ENCODE peak calls at places on chromosomes 6 and 20, in five cellular contexts. A is tibial nerve, O is A549, I is left ventricle myocardium inferior, N is cardiac muscle cell. H is an unnamed sample. For H3K4me1, the result is how much of the 10 kb centered on the place peaks cover.

GRCh38 chr6:1393641-1394283 is 4.4 kb downstream of the FOXF2 start:
- DNase-seq in A (no peak), I (no peak), N (no peak), O (no peak), H (no peak)

GRCh38 chr6:168007592-168008338 is 10.3 kb downstream of the KIF25 start:
- DNase-seq in O (peak), N (no peak), I (no peak), A (no peak), H (no peak)

GRCh38 chr6:24583463-24584389 is 62.3 kb downstream of the KIAA0319 start:
- DNase-seq in N (peak), O (peak), I (peak), A (peak), H (peak)

GRCh38 chr20:52529856-52530255 is 338.3 kb upstream of the ZFP64 start:
- DNase-seq in O (no peak), I (no peak), A (no peak), N (no peak), H (no peak)

GRCh38 chr6:39938773-39939381 is 4.6 kb upstream of the MOCS1 start:
- DNase-seq in A (no peak), I (no peak), O (no peak), N (peak), H (no peak)

GRCh38 chr6:119284861-119285521 is 64.6 kb downstream of the MAN1A1 start:
- DNase-seq in N (no peak), I (no peak), O (no peak), A (no peak), H (no peak)

GRCh38 chr6:143822584-143823024 is 20.5 kb upstream of the LTV1 start:
- DNase-seq in O (no peak), N (no peak), I (no peak), A (no peak), H (no peak)

GRCh38 chr6:3151705-3152104 is 5.6 kb downstream of the TUBB2A start:
- DNase-seq in A (no peak), I (no peak), O (no peak), N (no peak), H (no peak)

GRCh38 chr6:11260249-11261038 is 28.0 kb upstream of the NEDD9 start:
- DNase-seq in A (no peak), I (no peak), N (no peak), O (no peak), H (no peak)

GRCh38 chr6:11262231-11262630 is 29.8 kb upstream of the NEDD9 start:
- DNase-seq in I (no peak), N (no peak), O (no peak), A (no peak), H (no peak)

GRCh38 chr6:11253594-11253993 is 21.1 kb upstream of the NEDD9 start:
- DNase-seq in O (no peak), I (no peak), A (no peak), N (no peak), H (no peak)

GRCh38 chr6:11263185-11263817 is 30.8 kb upstream of the NEDD9 start:
- DNase-seq in N (peak), I (peak), O (peak), A (peak), H (no peak)

DNA sequence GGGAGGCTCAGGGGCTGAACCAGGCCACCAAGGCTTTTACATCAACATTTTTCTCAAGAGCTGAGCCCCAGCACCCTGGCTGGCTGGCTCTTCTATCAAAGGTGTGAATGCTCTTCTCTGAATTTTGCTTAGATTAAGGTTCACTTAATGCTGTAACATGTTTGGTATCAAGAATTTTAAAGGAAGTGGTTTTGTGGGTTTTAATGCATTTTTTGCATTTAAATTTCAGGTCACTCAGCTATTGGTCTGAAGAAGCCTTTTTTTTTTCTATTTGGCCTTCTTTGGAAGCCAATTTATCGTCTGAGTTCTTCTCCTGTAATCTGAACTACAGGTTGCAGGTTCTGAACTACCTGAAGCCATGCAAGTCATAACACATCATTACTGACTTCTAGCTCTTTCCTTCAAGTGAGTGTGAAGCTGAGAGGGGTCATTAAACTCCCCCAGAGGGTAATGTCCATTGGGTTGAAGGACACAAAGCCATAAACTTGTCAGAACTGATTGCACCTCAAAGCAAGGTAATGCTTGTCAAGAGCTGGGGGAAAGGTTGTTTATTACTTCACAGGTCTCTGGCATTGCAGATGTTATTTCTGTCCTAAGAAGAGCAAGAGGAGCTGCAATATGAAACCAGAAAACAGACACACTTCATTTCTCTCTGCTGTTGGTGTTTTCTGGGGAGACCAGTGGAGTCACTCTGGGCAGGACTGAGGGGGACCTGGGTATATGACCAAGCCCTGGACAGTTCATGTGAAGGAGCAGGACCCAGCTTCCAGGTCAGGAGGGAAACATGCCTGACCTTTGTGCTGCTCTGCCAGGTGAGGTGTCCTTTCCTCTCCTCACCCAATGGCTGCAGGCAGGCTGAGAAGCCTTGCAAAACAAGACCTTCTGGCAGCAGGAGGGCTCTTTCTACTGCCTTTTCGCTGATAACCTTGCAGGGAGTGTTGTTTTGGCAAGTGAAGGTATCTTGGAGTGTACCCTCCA is 26.1 kb upstream of the NEDD9 start:
- DNase-seq in A (no peak), I (no peak), O (no peak), N (no peak), H (no peak)
- H3K4me1 ChIP-seq in A (under half), I (under half), O (under half), N (under half), H (under half)

DNA sequence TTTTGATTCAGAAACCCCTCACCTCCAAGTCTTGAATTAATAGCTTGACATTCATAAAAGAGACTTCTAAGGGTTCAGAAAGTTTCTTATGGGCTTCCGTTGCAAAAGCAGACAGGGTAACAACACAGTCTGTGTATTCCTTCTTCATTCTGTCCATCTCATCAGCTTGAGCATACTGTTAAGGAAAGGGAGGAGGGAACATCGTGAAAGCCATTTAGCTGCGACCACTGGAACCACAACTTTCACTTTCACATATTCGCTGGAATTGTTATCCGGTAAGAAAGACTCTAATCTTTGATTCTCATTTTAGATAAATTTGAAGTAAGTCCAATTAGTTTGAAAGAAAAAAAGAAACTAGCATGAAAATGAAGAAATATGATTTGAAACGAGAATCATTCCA is 174.4 kb downstream of the SYNE1 start:
- DNase-seq in N (no peak), O (no peak), A (no peak), I (no peak), H (no peak)
- H3K4me3 ChIP-seq in N (no peak), O (no peak), A (no peak), I (peak), H (no peak)

GRCh38 chr20:1890469-1891262 is 4.5 kb upstream of the SIRPA start:
- DNase-seq in N (no peak), I (no peak), A (no peak), O (no peak), H (no peak)

GRCh38 chr20:1891263-1892121 is 3.7 kb upstream of the SIRPA start:
- DNase-seq in I (no peak), A (no peak), N (no peak), O (no peak), H (no peak)

GRCh38 chr20:1887321-1887720 is 7.9 kb upstream of the SIRPA start:
- DNase-seq in N (no peak), I (no peak), A (no peak), O (no peak), H (no peak)

GRCh38 chr20:1887756-1888155 is 7.5 kb upstream of the SIRPA start:
- DNase-seq in N (no peak), O (no peak), I (no peak), A (no peak), H (no peak)

DNA sequence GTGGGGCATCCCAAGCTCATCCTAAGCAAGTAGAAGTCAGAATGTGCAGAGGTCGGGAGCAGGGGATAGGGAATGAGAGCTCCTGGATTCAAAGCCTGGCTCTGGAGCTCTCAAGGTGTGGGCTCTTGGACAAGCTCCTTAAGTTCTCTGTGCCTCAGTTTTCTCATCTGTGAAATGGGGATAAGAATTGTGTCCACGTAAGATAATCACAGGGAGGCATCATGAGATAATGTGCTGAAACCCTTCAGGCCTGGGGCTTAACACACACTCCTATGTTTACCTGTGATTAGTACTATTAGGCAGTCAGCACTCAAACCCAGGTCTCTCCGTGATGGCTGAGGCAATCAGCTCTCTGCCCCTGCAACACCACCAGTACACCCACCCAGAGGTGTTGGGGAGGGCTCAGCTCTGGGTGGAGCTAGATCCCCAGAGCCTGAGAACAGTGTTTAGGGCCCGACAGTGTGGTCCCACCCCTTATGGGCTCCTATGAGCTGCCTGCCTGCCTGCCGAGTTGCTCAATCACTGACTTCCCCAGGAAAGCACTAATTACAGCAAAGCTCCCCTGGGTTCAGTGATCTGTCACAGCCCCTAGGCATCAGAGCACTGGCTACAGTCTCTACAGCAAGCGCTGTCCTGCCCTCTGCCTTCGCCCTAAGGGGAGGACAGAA is 6.3 kb upstream of the SIRPA start:
- DNase-seq in A (no peak), N (no peak), I (no peak), O (no peak), H (no peak)
- H3K4me1 ChIP-seq in A (under half), N (under half), I (under half), O (under half), H (under half)

GRCh38 chr6:79076160-79076559 is 1.9 kb downstream of the PHIP start:
- DNase-seq in I (no peak), A (no peak), N (no peak), O (no peak), H (no peak)
- H3K4me3 ChIP-seq in I (peak), A (peak), N (peak), O (peak), H (peak)

GRCh38 chr20:32368930-32369329 is 10.8 kb downstream of the ASXL1 start:
- DNase-seq in N (no peak), I (no peak), A (no peak), O (no peak), H (no peak)
- H3K4me1 ChIP-seq in N (under half), I (half or more), A (under half), O (under half), H (under half)

DNA sequence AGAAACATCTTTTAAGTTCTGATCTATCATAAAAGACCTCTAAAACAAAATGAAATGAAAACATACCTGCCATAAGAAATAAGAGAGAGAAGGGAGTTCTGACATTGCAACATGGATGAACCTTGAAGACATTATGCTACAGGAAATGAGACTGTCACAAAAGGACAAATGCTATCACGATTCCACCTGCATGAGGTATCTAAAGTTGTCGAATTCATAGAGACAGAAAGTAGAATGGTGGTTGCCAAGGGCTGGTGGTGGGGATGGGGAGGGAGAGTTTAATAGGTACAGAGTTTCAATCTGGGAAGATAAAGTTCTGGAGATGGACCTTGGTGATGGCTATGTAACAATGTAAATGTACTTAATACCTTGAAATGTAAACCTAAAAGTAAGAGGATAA is 3.3 kb downstream of the EZR start:
- DNase-seq in O (no peak), I (no peak), A (no peak), N (no peak), H (no peak)
- H3K4me3 ChIP-seq in O (peak), I (peak), A (peak), N (peak), H (no peak)

GRCh38 chr6:12296255-12296573 is 6.1 kb downstream of the EDN1 start:
- DNase-seq in A (peak), N (no peak), O (peak), I (no peak), H (no peak)
- H3K4me1 ChIP-seq in A (under half), N (under half), O (half or more), I (under half), H (under half)